ENCODE peak calls at places on chromosomes 13 and 19, in five cellular contexts. H, D, V, G and E are unnamed samples.

GRCh38 chr13:28851422-28851821 is 31.3 kb downstream of the MTUS2 start:
- DNase-seq in H (no peak), D (no peak), V (no peak), G (no peak), E (no peak)

GRCh38 chr13:99009987-99010551 is 32.2 kb upstream of the DOCK9 start:
- DNase-seq in H (no peak), D (no peak), V (no peak), G (no peak), E (no peak)

GRCh38 chr13:24208314-24208713 is 47.8 kb downstream of the SPATA13 start:
- DNase-seq in H (peak), D (no peak), V (no peak), G (peak), E (no peak)

GRCh38 chr19:45716314-45717130 is 14.2 kb downstream of the FBXO46 start:
- DNase-seq in H (no peak), D (no peak), V (no peak), G (peak), E (no peak)

GRCh38 chr13:109939105-109939504 is 152.7 kb upstream of the IRS2 start:
- DNase-seq in H (no peak), D (no peak), V (no peak), G (no peak), E (no peak)

GRCh38 chr13:96904232-96904631 is 90.0 kb downstream of the OXGR1 start:
- DNase-seq in H (no peak), D (no peak), V (no peak), G (no peak), E (no peak)

GRCh38 chr19:55113570-55114039 is 3.8 kb downstream of the PPP1R12C start:
- DNase-seq in H (peak), D (peak), V (no peak), G (peak), E (peak)

GRCh38 chr19:47145639-47146486 is 15.2 kb downstream of the SAE1 start:
- DNase-seq in H (no peak), D (no peak), V (no peak), G (no peak), E (no peak)

GRCh38 chr13:93862259-93862658 is 617.2 kb downstream of the DCT start:
- DNase-seq in H (peak), D (no peak), V (no peak), G (peak), E (no peak)

GRCh38 chr13:31663880-31664585 is 75.3 kb upstream of the RXFP2 start:
- DNase-seq in H (no peak), D (no peak), V (no peak), G (no peak), E (no peak)
- H2BK15ac ChIP-seq in H (no peak), D (no peak), V (no peak), G (no peak), E (no peak)

GRCh38 chr19:53520163-53520546 is 17.8 kb upstream of the ZNF331 start:
- DNase-seq in H (no peak), D (no peak), V (no peak), G (no peak), E (no peak)
- H3K14ac ChIP-seq in H (peak), D (no peak), V (no peak), G (no peak), E (no peak)

DNA sequence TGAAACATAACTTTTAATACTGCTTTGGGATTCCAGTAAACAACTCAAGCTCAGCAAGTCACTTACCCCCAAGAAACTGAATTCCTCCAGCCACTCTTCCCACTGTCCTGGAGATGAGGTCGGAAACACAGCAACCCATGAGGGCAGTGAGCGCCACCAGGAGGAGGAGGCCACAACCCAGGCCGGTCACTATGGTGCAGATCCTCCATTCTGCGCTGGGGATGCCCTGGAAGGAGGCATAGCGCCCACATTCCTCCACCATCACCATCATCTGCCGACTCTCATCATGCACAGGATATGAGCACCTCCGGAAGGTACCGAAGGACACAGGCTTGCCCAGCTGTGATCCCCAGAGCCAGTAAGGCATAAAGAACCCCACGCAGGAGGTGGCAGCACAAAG is 2.2 kb downstream of the LHFPL6 start:
- DNase-seq in H (no peak), D (peak), V (no peak), G (peak), E (no peak)
- H3K4ac ChIP-seq in H (peak), D (no peak), V (no peak), G (peak), E (no peak)

GRCh38 chr19:50148528-50148927 is 14.6 kb downstream of the IZUMO2 start:
- DNase-seq in H (no peak), D (no peak), V (no peak), G (no peak), E (no peak)
- H2BK15ac ChIP-seq in H (no peak), D (no peak), V (no peak), G (no peak), E (no peak)

GRCh38 chr19:32971715-32972540 is at the start of the genes CEP89 and FAAP24:
- DNase-seq in H (peak), D (peak), V (peak), G (peak), E (peak)

GRCh38 chr19:32966750-32967149 is 5.0 kb downstream of the CEP89 start:
- DNase-seq in H (no peak), D (no peak), V (no peak), G (no peak), E (no peak)

GRCh38 chr19:32969549-32969948 is 2.2 kb downstream of the CEP89 start:
- DNase-seq in H (no peak), D (no peak), V (no peak), G (no peak), E (no peak)

GRCh38 chr19:32976223-32976805 is 4.3 kb downstream of the FAAP24 start:
- DNase-seq in H (peak), D (peak), V (peak), G (peak), E (peak)

DNA sequence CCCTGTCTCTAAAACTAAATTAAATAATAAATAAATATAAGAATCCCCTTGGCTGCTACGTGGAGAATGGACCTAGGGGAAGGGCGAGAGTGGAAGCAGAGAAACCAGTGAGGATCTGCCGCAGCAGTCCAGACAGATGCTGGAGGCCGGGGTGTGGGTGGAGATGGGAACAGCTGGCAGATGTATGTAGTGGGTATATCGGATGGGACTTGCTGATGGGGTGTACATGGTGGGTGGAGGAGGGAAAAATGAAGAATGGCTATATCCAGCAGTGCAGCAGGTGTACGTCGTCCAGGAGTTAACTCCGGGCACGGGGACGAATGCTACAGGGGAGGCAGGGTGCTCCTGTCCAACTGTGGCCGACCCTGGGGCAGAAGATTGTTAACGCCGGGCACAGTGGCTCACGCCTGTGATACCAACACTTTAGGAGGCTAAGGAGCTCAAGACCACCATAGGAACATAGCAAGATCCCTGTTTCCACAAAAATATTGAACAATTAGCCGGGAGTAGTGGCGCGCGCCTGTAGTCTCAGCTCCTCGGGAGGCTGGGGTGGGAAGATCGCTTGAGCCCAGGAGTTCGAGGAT is 654 bp downstream of the CEP89 start:
- DNase-seq in H (no peak), D (no peak), V (no peak), G (no peak), E (no peak)
- H3K14ac ChIP-seq in H (peak), D (no peak), V (no peak), G (no peak), E (no peak)

GRCh38 chr19:5133986-5134595 is 165.2 kb downstream of the KDM4B start:
- DNase-seq in H (no peak), D (no peak), V (no peak), G (no peak), E (no peak)
- H3K4ac ChIP-seq in H (no peak), D (no peak), V (no peak), G (no peak), E (peak)

DNA sequence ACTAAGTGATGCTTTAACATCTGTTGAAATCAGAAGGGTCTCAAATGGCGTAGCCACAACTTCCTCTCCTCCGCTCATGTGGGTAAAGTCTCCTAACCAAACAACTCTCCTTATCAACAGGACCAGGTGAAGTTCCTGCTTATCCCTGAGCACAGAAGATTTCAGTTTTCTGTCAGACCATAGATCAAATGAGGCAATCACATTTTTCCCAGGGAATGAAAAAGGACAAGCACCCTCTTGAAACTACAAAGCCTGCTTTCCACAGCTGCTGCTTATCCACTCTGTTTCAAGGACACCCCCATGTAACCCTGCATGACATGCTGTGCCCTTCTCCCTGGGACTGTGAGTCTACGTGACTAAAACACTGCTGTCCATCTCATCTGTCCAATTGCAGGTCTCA is 788.3 kb upstream of the SLITRK5 start:
- DNase-seq in H (peak), D (no peak), V (no peak), G (peak), E (no peak)
- H2BK15ac ChIP-seq in H (no peak), D (no peak), V (no peak), G (no peak), E (no peak)